ENCODE peak calls at places on chromosomes 13 and 19, in six cellular contexts. M is fibroblast of lung; B is colonic mucosa; J is CD8-positive, alpha-beta memory T cell; X is heart right ventricle; E is GM23338. H is an unnamed sample.
A peak's percentile ranks its signal among the peaks of the same experiment; 100 is the strongest.

GRCh38 chr19:2610637-2611482 is 91.6 kb downstream of the GNG7 start:
- DNase-seq in M (peak; percentile 89), B (peak; percentile 96), J (peak; percentile 87), X (peak; percentile 92), E (peak; percentile 95), H (peak; percentile 97)

GRCh38 chr13:31441804-31442487 is 242.2 kb downstream of the B3GLCT start:
- DNase-seq in M (no peak), B (no peak), J (no peak), X (peak; percentile 84), E (no peak), H (no peak)

GRCh38 chr19:5628470-5628869 is 5.6 kb downstream of the SAFB start:
- DNase-seq in M (peak; percentile 43), B (no peak), J (no peak), X (no peak), E (no peak), H (no peak)

GRCh38 chr13:78784017-78784745 is 125.2 kb upstream of the OBI1 start:
- DNase-seq in M (no peak), B (no peak), J (no peak), X (no peak), E (no peak), H (no peak)

GRCh38 chr13:76266566-76266965 is 619.6 kb downstream of the KCTD12 start:
- DNase-seq in M (peak; percentile 19), B (no peak), J (no peak), X (no peak), E (no peak), H (no peak)

GRCh38 chr19:35459414-35460082 is 11.5 kb downstream of the FFAR2 start:
- DNase-seq in M (peak; percentile 87), B (peak; percentile 43), J (no peak), X (peak; percentile 54), E (no peak), H (no peak)

GRCh38 chr13:104823071-104823470 is 1712.4 kb downstream of the EFNB2 start:
- DNase-seq in M (no peak), B (no peak), J (no peak), X (no peak), E (no peak), H (no peak)

GRCh38 chr19:3389446-3389778 is 23.0 kb downstream of the NFIC start:
- DNase-seq in M (no peak), B (no peak), J (no peak), X (no peak), E (no peak), H (no peak)

GRCh38 chr13:50130686-50131051 is 115.4 kb downstream of the KCNRG start:
- DNase-seq in M (peak; percentile 63), B (peak; percentile 32), J (no peak), X (peak; percentile 36), E (peak; percentile 44), H (peak; percentile 53)

GRCh38 chr13:27375686-27376326 is 48.6 kb upstream of the GTF3A start:
- DNase-seq in M (peak; percentile 76), B (peak; percentile 84), J (peak; percentile 37), X (peak; percentile 66), E (peak; percentile 93), H (peak; percentile 71)

GRCh38 chr19:52188822-52189744 is 769 bp upstream of the PPP2R1A start:
- DNase-seq in M (no peak), B (peak; percentile 59), J (no peak), X (no peak), E (peak; percentile 66), H (peak; percentile 60)

GRCh38 chr19:55579766-55580621 is 654 bp downstream of the ZNF579 start:
- DNase-seq in M (peak; percentile 49), B (no peak), J (no peak), X (peak; percentile 42), E (peak; percentile 52), H (no peak)

GRCh38 chr13:32134241-32134801 is 102.7 kb downstream of the FRY start:
- DNase-seq in M (no peak), B (no peak), J (no peak), X (no peak), E (no peak), H (no peak)

GRCh38 chr13:107563099-107563925 is 652.0 kb downstream of the LIG4 start:
- DNase-seq in M (no peak), B (no peak), J (no peak), X (no peak), E (no peak), H (no peak)

DNA sequence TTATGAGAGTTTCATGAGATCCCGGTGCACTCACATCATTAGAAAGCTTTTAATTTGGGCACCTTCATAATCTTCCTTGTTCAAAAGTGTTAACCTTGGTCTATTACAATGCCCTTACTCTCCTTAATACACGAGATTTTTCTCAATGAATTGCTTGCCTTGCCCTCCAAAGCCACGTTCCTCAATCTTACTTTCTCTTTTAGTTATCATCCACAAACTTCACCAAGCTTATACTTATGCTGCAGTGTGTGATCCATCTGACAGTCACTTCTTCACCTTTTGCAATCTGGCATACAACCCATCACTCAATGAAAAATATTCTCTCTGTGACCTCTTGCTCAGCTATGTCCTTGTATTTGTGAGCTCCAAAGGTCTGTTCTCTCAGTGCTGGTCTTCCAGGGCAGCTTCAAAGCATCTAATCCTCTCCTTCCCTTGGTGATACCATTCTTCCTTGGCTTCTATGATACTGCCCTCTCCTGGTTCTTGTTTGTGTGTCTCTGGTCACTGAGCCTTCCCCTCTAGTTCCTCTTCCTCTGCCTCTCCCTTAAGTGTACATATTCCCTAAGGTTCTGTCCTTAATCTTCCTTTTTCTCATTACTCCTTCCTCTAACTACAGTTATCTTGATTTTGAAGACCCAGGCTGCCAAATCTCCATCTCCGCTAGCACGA is 202.2 kb upstream of the STARD13 start:
- DNase-seq in M (peak; percentile 65), B (peak; percentile 25), J (no peak), X (peak; percentile 19), E (peak; percentile 38), H (no peak)
- H3K4me3 ChIP-seq in M (peak overlapping the region; percentile 16), B (no peak overlapping the region), J (no peak overlapping the region), X (no peak overlapping the region), E (no peak overlapping the region), H (no peak overlapping the region)

GRCh38 chr19:17726136-17726741 is 7.0 kb downstream of the MAP1S start:
- DNase-seq in M (no peak), B (no peak), J (no peak), X (no peak), E (no peak), H (no peak)
- H3K36me3 ChIP-seq in M (peaks cover 29% of the 10 kb centered on the region), B (peaks cover 10% of the 10 kb centered on the region), J (peaks cover 4% of the 10 kb centered on the region), X (peaks cover 89% of the 10 kb centered on the region), E (peaks cover 23% of the 10 kb centered on the region), H (peaks cover 68% of the 10 kb centered on the region)

GRCh38 chr13:33537691-33538090 is 252.1 kb upstream of the STARD13 start:
- DNase-seq in M (no peak), B (no peak), J (no peak), X (no peak), E (no peak), H (no peak)
- H3K27ac ChIP-seq in M (peak overlapping the region; percentile 49), B (peak overlapping the region; percentile 19), J (no peak overlapping the region), X (peak overlapping the region; percentile 3), E (peak overlapping the region; percentile 53), H (peak overlapping the region; percentile 74)

GRCh38 chr13:99339736-99340392 is 32.7 kb upstream of the GPR183 start:
- DNase-seq in M (peak; percentile 48), B (no peak), J (peak; percentile 56), X (no peak), E (no peak), H (no peak)

GRCh38 chr13:99340638-99341037 is 33.4 kb upstream of the GPR183 start:
- DNase-seq in M (no peak), B (no peak), J (no peak), X (no peak), E (no peak), H (no peak)

GRCh38 chr13:99344610-99345208 is 37.5 kb upstream of the GPR183 start:
- DNase-seq in M (no peak), B (no peak), J (no peak), X (no peak), E (no peak), H (no peak)

GRCh38 chr13:99342723-99343315 is 35.6 kb upstream of the GPR183 start:
- DNase-seq in M (no peak), B (no peak), J (no peak), X (no peak), E (no peak), H (no peak)

GRCh38 chr13:99341969-99342722 is 34.9 kb upstream of the GPR183 start:
- DNase-seq in M (no peak), B (no peak), J (no peak), X (no peak), E (no peak), H (no peak)
- H3K4me3 ChIP-seq in M (no peak overlapping the region), B (no peak overlapping the region), J (no peak overlapping the region), X (no peak overlapping the region), E (no peak overlapping the region), H (no peak overlapping the region)

DNA sequence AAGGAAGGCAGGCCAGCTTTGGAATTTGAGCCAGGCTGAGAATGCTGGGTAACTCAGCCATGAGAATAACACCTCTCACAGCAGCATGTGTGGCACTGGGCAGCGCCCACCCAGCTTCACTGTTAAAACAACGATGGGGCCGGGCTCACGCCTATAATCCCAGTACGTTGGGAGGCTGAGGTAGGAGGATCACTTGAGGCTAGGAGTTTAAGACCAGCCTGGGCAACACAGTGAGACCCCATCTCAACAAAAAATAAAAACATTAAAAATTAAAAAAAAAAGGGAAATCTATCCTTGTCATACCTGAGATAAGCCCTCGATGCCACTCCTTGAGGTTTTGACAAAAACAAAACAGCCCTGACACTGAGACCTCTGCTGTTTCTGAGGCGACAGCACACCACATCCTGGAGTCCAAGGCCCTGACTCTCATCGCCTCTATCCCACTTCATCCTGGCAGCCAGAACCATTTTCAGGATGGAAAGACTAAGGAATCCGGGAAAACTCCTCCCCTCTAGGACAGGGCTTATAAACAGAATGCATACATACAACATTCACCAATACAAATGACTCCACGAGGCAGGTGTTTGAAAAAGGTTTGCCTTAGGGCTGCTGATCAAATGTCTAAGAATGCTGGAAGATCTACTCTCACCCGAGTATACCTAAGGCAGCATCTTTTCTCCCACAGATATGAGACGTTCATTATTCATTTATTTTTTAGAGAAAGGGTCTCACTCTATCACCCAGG is 22.6 kb upstream of the TIMM44 start:
- DNase-seq in M (no peak), B (no peak), J (no peak), X (no peak), E (no peak), H (no peak)
- H3K36me3 ChIP-seq in M (peaks cover 10% of the 10 kb centered on the region), B (peaks cover 12% of the 10 kb centered on the region), J (peaks cover 5% of the 10 kb centered on the region), X (peaks cover 100% of the 10 kb centered on the region), E (peaks cover 39% of the 10 kb centered on the region), H (peaks cover 48% of the 10 kb centered on the region)

GRCh38 chr13:24502567-24503375 is 9.8 kb downstream of the PARP4 start:
- DNase-seq in M (peak; percentile 53), B (peak; percentile 53), J (no peak), X (no peak), E (no peak), H (peak; percentile 57)
- H3K27ac ChIP-seq in M (no peak overlapping the region), B (peak overlapping the region; percentile 45), J (no peak overlapping the region), X (no peak overlapping the region), E (no peak overlapping the region), H (peak overlapping the region; percentile 48)

DNA sequence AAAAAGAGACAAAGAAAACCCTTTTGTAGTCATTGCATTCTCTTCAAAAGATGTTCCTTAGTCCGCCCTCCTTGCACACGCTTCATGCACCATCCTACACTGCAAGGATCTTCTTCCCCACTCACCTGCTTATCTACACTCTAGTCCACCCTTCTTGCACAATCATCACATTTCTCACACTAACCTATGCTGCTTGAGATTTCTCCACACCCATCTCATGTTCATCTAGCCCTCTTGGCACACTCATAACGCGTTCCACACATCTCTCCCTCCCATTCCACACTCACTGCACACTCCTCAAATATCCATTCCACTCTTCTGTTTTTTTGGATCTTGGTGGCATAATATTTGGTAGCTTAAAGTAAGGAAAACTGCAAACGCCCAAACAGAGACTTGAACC is 22.3 kb upstream of the HNRNPUL1 start:
- DNase-seq in M (no peak), B (no peak), J (no peak), X (no peak), E (no peak), H (no peak)
- H3K4me3 ChIP-seq in M (no peak overlapping the region), B (no peak overlapping the region), J (no peak overlapping the region), X (no peak overlapping the region), E (no peak overlapping the region), H (no peak overlapping the region)

GRCh38 chr19:47188507-47189033 is 42.4 kb downstream of the BBC3 start:
- DNase-seq in M (no peak), B (peak; percentile 27), J (no peak), X (no peak), E (no peak), H (no peak)
- H3K36me3 ChIP-seq in M (peaks cover 2% of the 10 kb centered on the region), B (no peaks in the 10 kb centered on the region), J (no peaks in the 10 kb centered on the region), X (peaks cover 20% of the 10 kb centered on the region), E (peaks cover 11% of the 10 kb centered on the region), H (no peaks in the 10 kb centered on the region)